ENCODE peak calls at places on chromosomes 2 and 18, in eight cellular contexts. N is stimulated activated CD8-positive, alpha-beta memory T cell treated with anti-CD3 and anti-CD28 coated beads, Interleukin-4, amount 100 ng/mL, for 24 hours; A is endothelial cell; F is fibroblast of mammary gland; O is NCI-H1930; H is endodermal cell; D is Ammon's horn; P is sciatic nerve. V is an unnamed sample.

GRCh38 chr2:17901246-17901645 is 22.8 kb downstream of the KCNS3 start:
- DNase-seq in N (no peak), O (peak), A (no peak), H (peak), P (peak), D (no peak), F (peak), V (no peak)

GRCh38 chr2:23636412-23636811 is 251.4 kb downstream of the KLHL29 start:
- DNase-seq in F (peak), A (peak), O (no peak), N (no peak), H (peak), P (no peak), D (no peak), V (no peak)

GRCh38 chr2:142533083-142533482 is 344.4 kb upstream of the KYNU start:
- DNase-seq in O (no peak), F (no peak), P (no peak), N (no peak), H (no peak), D (no peak), A (no peak), V (no peak)

GRCh38 chr2:85797959-85798358 is 44.2 kb downstream of the ATOH8 start:
- DNase-seq in F (peak), N (no peak), D (peak), H (peak), P (no peak), A (peak), O (peak), V (no peak)

GRCh38 chr18:79918089-79919011 is 33.1 kb downstream of the SLC66A2 start:
- DNase-seq in A (no peak), D (no peak), O (no peak), N (no peak), P (peak), H (peak), F (no peak), V (peak)

GRCh38 chr2:9331704-9332103 is 91.6 kb downstream of the ITGB1BP1 start:
- DNase-seq in N (no peak), O (no peak), A (no peak), F (no peak), P (no peak), H (peak), D (no peak), V (no peak)

GRCh38 chr18:2932247-2933181 is 80.4 kb downstream of the LPIN2 start:
- DNase-seq in O (peak), F (peak), D (peak), H (peak), P (no peak), N (no peak), A (peak), V (no peak)

GRCh38 chr2:2183135-2183534 is 147.9 kb downstream of the MYT1L start:
- DNase-seq in D (no peak), F (no peak), A (no peak), H (no peak), P (no peak), O (no peak), N (no peak), V (no peak)

GRCh38 chr2:181364492-181365175 is 92.6 kb upstream of the ITGA4 start:
- DNase-seq in D (no peak), A (no peak), H (no peak), F (peak), N (no peak), P (no peak), O (no peak), V (no peak)

GRCh38 chr2:226495466-226496161 is 304.0 kb downstream of the IRS1 start:
- DNase-seq in P (no peak), F (no peak), A (no peak), N (no peak), H (no peak), O (no peak), D (no peak), V (no peak)

GRCh38 chr2:44360749-44361329 is 455 bp downstream of the PREPL start:
- DNase-seq in N (no peak), P (no peak), H (no peak), D (peak), F (peak), A (no peak), O (no peak), V (no peak)

GRCh38 chr2:207813221-207813916 is 43.7 kb upstream of the FZD5 start:
- DNase-seq in P (no peak), F (no peak), H (peak), D (peak), A (peak), O (peak), N (no peak), V (no peak)

GRCh38 chr2:120390381-120391055 is 44.6 kb downstream of the INHBB start:
- DNase-seq in O (no peak), N (no peak), H (peak), F (no peak), D (no peak), P (peak), A (no peak), V (peak)

GRCh38 chr18:77749189-77749588 is 499.5 kb downstream of the GALR1 start:
- DNase-seq in N (no peak), H (peak), F (peak), D (no peak), O (no peak), A (peak), P (no peak), V (no peak)

GRCh38 chr2:75540994-75541393 is 19.7 kb downstream of the EVA1A start:
- DNase-seq in F (no peak), D (no peak), O (no peak), A (no peak), P (no peak), H (no peak), N (no peak), V (no peak)

GRCh38 chr2:240579771-240580614 is 6.5 kb upstream of the CAPN10 start:
- DNase-seq in N (peak), F (peak), A (no peak), D (no peak), H (peak), P (no peak), O (no peak), V (peak)

GRCh38 chr2:147182260-147182659 is 662.6 kb upstream of the ACVR2A start:
- DNase-seq in F (peak), O (no peak), H (no peak), D (no peak), A (no peak), P (no peak), N (no peak), V (no peak)

GRCh38 chr2:46315103-46315890 is 18.1 kb downstream of the EPAS1 start:
- DNase-seq in N (no peak), A (peak), F (peak), D (peak), O (no peak), P (peak), H (no peak), V (peak)

GRCh38 chr2:20411361-20411894 is 35.4 kb upstream of the RHOB start:
- DNase-seq in N (peak), A (peak), P (peak), D (peak), F (peak), O (no peak), H (peak), V (peak)

GRCh38 chr2:96163768-96164429 is 18.7 kb upstream of the DUSP2 start:
- DNase-seq in A (no peak), P (no peak), D (no peak), H (no peak), O (no peak), F (no peak), N (peak), V (no peak)

GRCh38 chr2:86453838-86454237 is 12.7 kb downstream of the KDM3A start:
- DNase-seq in A (no peak), F (peak), H (no peak), O (no peak), N (no peak), P (peak), D (peak), V (no peak)

V was measured in left lobe of liver.